ENCODE peak calls at places on chromosomes 6 and 20, in ten cellular contexts. One of them, this sample, is unnamed.
A peak's percentile ranks its signal among the peaks of the same experiment; 100 is the strongest.

GRCh38 chr20:51860015-51860882 is 57.9 kb upstream of the SALL4 start:
- DNase-seq in OCI-LY7: no peak
- DNase-seq in AG04450: peak; percentile 1
- DNase-seq in A549: no peak
- DNase-seq in gastrocnemius medialis: no peak
- DNase-seq in body of pancreas: no peak
- DNase-seq in dorsolateral prefrontal cortex: no peak
- DNase-seq in PC-9: no peak
- DNase-seq in CD8-positive, alpha-beta T cell: no peak
- DNase-seq in IMR-90: peak; percentile 47
- DNase-seq in this sample: no peak

GRCh38 chr20:822651-823325 is 10.7 kb upstream of the FAM110A start:
- DNase-seq in OCI-LY7: no peak
- DNase-seq in AG04450: no peak
- DNase-seq in A549: no peak
- DNase-seq in gastrocnemius medialis: no peak
- DNase-seq in body of pancreas: no peak
- DNase-seq in dorsolateral prefrontal cortex: no peak
- DNase-seq in PC-9: no peak
- DNase-seq in CD8-positive, alpha-beta T cell: no peak
- DNase-seq in IMR-90: no peak
- DNase-seq in this sample: no peak

GRCh38 chr6:106908386-106908840 is 66.1 kb downstream of the CD24 start:
- DNase-seq in OCI-LY7: no peak
- DNase-seq in AG04450: no peak
- DNase-seq in A549: no peak
- DNase-seq in gastrocnemius medialis: no peak
- DNase-seq in body of pancreas: no peak
- DNase-seq in dorsolateral prefrontal cortex: no peak
- DNase-seq in PC-9: peak; percentile 20
- DNase-seq in CD8-positive, alpha-beta T cell: no peak
- DNase-seq in IMR-90: no peak
- DNase-seq in this sample: no peak

GRCh38 chr6:113719545-113719944 is 137.6 kb upstream of the MARCKS start:
- DNase-seq in OCI-LY7: no peak
- DNase-seq in AG04450: no peak
- DNase-seq in A549: peak; percentile 10
- DNase-seq in gastrocnemius medialis: no peak
- DNase-seq in body of pancreas: no peak
- DNase-seq in dorsolateral prefrontal cortex: no peak
- DNase-seq in PC-9: no peak
- DNase-seq in CD8-positive, alpha-beta T cell: no peak
- DNase-seq in IMR-90: peak; percentile 84
- DNase-seq in this sample: no peak

GRCh38 chr6:165987483-165988305 is 180.0 kb downstream of the TBXT start:
- DNase-seq in OCI-LY7: no peak
- DNase-seq in AG04450: peak; percentile 85
- DNase-seq in A549: peak; percentile 89
- DNase-seq in gastrocnemius medialis: peak; percentile 41
- DNase-seq in body of pancreas: peak; percentile 55
- DNase-seq in dorsolateral prefrontal cortex: peak; percentile 91
- DNase-seq in PC-9: no peak
- DNase-seq in CD8-positive, alpha-beta T cell: no peak
- DNase-seq in IMR-90: peak; percentile 98
- DNase-seq in this sample: peak; percentile 78

GRCh38 chr6:34959221-34959620 is 70.2 kb downstream of the ANKS1A start:
- DNase-seq in OCI-LY7: no peak
- DNase-seq in AG04450: no peak
- DNase-seq in A549: no peak
- DNase-seq in gastrocnemius medialis: no peak
- DNase-seq in body of pancreas: no peak
- DNase-seq in dorsolateral prefrontal cortex: no peak
- DNase-seq in PC-9: no peak
- DNase-seq in CD8-positive, alpha-beta T cell: no peak
- DNase-seq in IMR-90: no peak
- DNase-seq in this sample: no peak

GRCh38 chr6:34549804-34550202 is 6.3 kb downstream of the SPDEF start:
- DNase-seq in OCI-LY7: no peak
- DNase-seq in AG04450: no peak
- DNase-seq in A549: no peak
- DNase-seq in gastrocnemius medialis: no peak
- DNase-seq in body of pancreas: no peak
- DNase-seq in dorsolateral prefrontal cortex: no peak
- DNase-seq in PC-9: no peak
- DNase-seq in CD8-positive, alpha-beta T cell: no peak
- DNase-seq in IMR-90: no peak
- DNase-seq in this sample: no peak

GRCh38 chr20:40848530-40848929 is 159.5 kb upstream of the MAFB start:
- DNase-seq in OCI-LY7: no peak
- DNase-seq in AG04450: no peak
- DNase-seq in A549: no peak
- DNase-seq in gastrocnemius medialis: no peak
- DNase-seq in body of pancreas: no peak
- DNase-seq in dorsolateral prefrontal cortex: no peak
- DNase-seq in PC-9: no peak
- DNase-seq in CD8-positive, alpha-beta T cell: no peak
- DNase-seq in IMR-90: no peak
- DNase-seq in this sample: no peak

GRCh38 chr6:109478848-109479624 is 4.0 kb downstream of the ZBTB24 start:
- DNase-seq in OCI-LY7: no peak
- DNase-seq in AG04450: no peak
- DNase-seq in A549: no peak
- DNase-seq in gastrocnemius medialis: no peak
- DNase-seq in body of pancreas: no peak
- DNase-seq in dorsolateral prefrontal cortex: no peak
- DNase-seq in PC-9: no peak
- DNase-seq in CD8-positive, alpha-beta T cell: no peak
- DNase-seq in IMR-90: no peak
- DNase-seq in this sample: no peak

GRCh38 chr20:37131486-37131885 is 35.7 kb upstream of the RBL1 start:
- DNase-seq in OCI-LY7: no peak
- DNase-seq in AG04450: no peak
- DNase-seq in A549: no peak
- DNase-seq in gastrocnemius medialis: no peak
- DNase-seq in body of pancreas: no peak
- DNase-seq in dorsolateral prefrontal cortex: no peak
- DNase-seq in PC-9: no peak
- DNase-seq in CD8-positive, alpha-beta T cell: no peak
- DNase-seq in IMR-90: no peak
- DNase-seq in this sample: no peak

GRCh38 chr6:72798196-72798595 is 176.3 kb downstream of the KCNQ5 start:
- DNase-seq in OCI-LY7: no peak
- DNase-seq in AG04450: no peak
- DNase-seq in A549: no peak
- DNase-seq in gastrocnemius medialis: no peak
- DNase-seq in body of pancreas: no peak
- DNase-seq in dorsolateral prefrontal cortex: no peak
- DNase-seq in PC-9: no peak
- DNase-seq in CD8-positive, alpha-beta T cell: no peak
- DNase-seq in IMR-90: peak; percentile 79
- DNase-seq in this sample: no peak

GRCh38 chr20:61514018-61514755 is 262.1 kb downstream of the CDH4 start:
- DNase-seq in OCI-LY7: no peak
- DNase-seq in AG04450: no peak
- DNase-seq in A549: no peak
- DNase-seq in gastrocnemius medialis: no peak
- DNase-seq in body of pancreas: no peak
- DNase-seq in dorsolateral prefrontal cortex: no peak
- DNase-seq in PC-9: no peak
- DNase-seq in CD8-positive, alpha-beta T cell: no peak
- DNase-seq in IMR-90: no peak
- DNase-seq in this sample: no peak

GRCh38 chr20:13788167-13788834 is 3.5 kb downstream of the NDUFAF5 start:
- DNase-seq in OCI-LY7: peak; percentile 67
- DNase-seq in AG04450: no peak
- DNase-seq in A549: peak; percentile 83
- DNase-seq in gastrocnemius medialis: peak; percentile 18
- DNase-seq in body of pancreas: peak; percentile 61
- DNase-seq in dorsolateral prefrontal cortex: peak; percentile 50
- DNase-seq in PC-9: peak; percentile 34
- DNase-seq in CD8-positive, alpha-beta T cell: peak; percentile 5
- DNase-seq in IMR-90: peak; percentile 69
- DNase-seq in this sample: no peak

GRCh38 chr6:978937-979685 is 286.2 kb upstream of the EXOC2 start:
- DNase-seq in OCI-LY7: no peak
- DNase-seq in AG04450: no peak
- DNase-seq in A549: no peak
- DNase-seq in gastrocnemius medialis: no peak
- DNase-seq in body of pancreas: no peak
- DNase-seq in dorsolateral prefrontal cortex: no peak
- DNase-seq in PC-9: no peak
- DNase-seq in CD8-positive, alpha-beta T cell: no peak
- DNase-seq in IMR-90: peak; percentile 2
- DNase-seq in this sample: no peak

GRCh38 chr6:95280690-95281273 is 296.6 kb upstream of the MANEA start:
- DNase-seq in OCI-LY7: peak; percentile 10
- DNase-seq in AG04450: no peak
- DNase-seq in A549: no peak
- DNase-seq in gastrocnemius medialis: no peak
- DNase-seq in body of pancreas: no peak
- DNase-seq in dorsolateral prefrontal cortex: no peak
- DNase-seq in PC-9: no peak
- DNase-seq in CD8-positive, alpha-beta T cell: no peak
- DNase-seq in IMR-90: peak; percentile 36
- DNase-seq in this sample: no peak

GRCh38 chr6:116376149-116376548 is 5.4 kb downstream of the DSE start:
- DNase-seq in OCI-LY7: no peak
- DNase-seq in AG04450: no peak
- DNase-seq in A549: no peak
- DNase-seq in gastrocnemius medialis: no peak
- DNase-seq in body of pancreas: no peak
- DNase-seq in dorsolateral prefrontal cortex: no peak
- DNase-seq in PC-9: no peak
- DNase-seq in CD8-positive, alpha-beta T cell: no peak
- DNase-seq in IMR-90: no peak
- DNase-seq in this sample: no peak

GRCh38 chr6:36724514-36725385 is 27.1 kb downstream of the RAB44 start:
- DNase-seq in OCI-LY7: peak; percentile 64
- DNase-seq in AG04450: peak; percentile 23
- DNase-seq in A549: peak; percentile 72
- DNase-seq in gastrocnemius medialis: peak; percentile 67
- DNase-seq in body of pancreas: peak; percentile 92
- DNase-seq in dorsolateral prefrontal cortex: no peak
- DNase-seq in PC-9: peak; percentile 67
- DNase-seq in CD8-positive, alpha-beta T cell: no peak
- DNase-seq in IMR-90: peak; percentile 65
- DNase-seq in this sample: peak; percentile 66

DNA sequence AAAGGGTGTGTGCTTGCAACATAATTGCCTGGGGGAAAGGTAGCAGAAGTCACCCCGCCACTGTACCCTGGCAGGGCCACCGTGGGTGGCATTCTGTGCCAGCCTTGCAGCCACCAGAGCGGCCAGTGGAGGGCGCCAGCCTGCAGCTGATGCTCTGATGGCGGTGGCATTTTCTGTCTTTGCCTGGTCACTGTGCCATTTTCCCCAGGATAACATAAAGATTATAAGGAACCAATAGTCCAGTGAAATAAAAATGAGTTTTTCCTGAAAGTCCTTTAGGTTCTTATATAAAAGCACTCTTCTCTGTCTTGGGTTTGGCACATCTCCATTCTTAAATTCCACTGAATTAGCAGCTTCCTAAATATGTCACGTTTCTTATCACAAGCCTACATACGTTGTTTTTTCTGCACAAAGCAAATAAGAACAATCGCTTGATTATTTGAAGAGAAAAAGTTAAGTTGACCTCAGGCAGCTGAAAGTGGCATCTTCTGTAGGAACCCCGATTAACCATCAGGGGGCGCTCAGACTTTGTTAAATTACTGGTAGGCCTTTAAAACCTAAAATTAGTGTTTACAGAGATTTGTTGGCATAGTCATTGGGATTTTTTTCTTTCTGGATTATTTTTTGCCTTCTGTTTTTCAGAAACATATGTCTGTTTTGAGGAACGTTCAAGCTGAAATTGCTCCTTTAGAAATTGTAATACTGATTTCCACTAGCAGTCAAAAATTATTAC is 67.3 kb upstream of the XRN2 start:
- DNase-seq in OCI-LY7: peak; percentile 71
- DNase-seq in AG04450: peak; percentile 32
- DNase-seq in A549: peak; percentile 50
- DNase-seq in gastrocnemius medialis: peak; percentile 25
- DNase-seq in body of pancreas: peak; percentile 63
- DNase-seq in dorsolateral prefrontal cortex: peak; percentile 84
- DNase-seq in PC-9: peak; percentile 72
- DNase-seq in CD8-positive, alpha-beta T cell: peak; percentile 18
- DNase-seq in IMR-90: peak; percentile 66
- DNase-seq in this sample: peak; percentile 37
- H3K4me3 ChIP-seq in OCI-LY7: no peak overlapping the region
- H3K4me3 ChIP-seq in AG04450: no peak overlapping the region
- H3K4me3 ChIP-seq in A549: no peak overlapping the region
- H3K4me3 ChIP-seq in gastrocnemius medialis: no peak overlapping the region
- H3K4me3 ChIP-seq in body of pancreas: no peak overlapping the region
- H3K4me3 ChIP-seq in dorsolateral prefrontal cortex: peak overlapping the region; percentile 23
- H3K4me3 ChIP-seq in PC-9: no peak overlapping the region
- H3K4me3 ChIP-seq in CD8-positive, alpha-beta T cell: no peak overlapping the region
- H3K4me3 ChIP-seq in IMR-90: no peak overlapping the region
- H3K4me3 ChIP-seq in this sample: no peak overlapping the region

DNA sequence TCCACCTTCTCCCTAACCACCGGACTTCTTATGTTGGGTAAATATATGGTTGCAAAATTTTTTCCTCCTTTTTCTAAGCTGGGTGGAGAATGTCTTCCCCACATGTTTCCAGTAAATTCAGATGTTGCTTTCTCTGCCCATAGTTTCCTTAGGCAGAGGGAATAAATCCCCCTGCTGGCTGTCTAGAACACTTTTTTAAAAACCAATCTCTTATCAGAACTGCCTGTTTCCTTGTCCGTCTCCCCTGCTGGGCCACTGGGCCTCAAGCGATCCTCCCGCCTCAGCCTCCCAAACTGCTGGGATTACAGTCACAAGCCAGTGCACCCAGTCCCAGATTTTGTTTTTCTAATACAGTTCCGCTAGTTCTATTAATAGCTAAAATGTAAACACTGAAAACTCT is 9.9 kb upstream of the WFDC2 start:
- DNase-seq in OCI-LY7: no peak
- DNase-seq in AG04450: no peak
- DNase-seq in A549: peak; percentile 33
- DNase-seq in gastrocnemius medialis: no peak
- DNase-seq in body of pancreas: no peak
- DNase-seq in dorsolateral prefrontal cortex: no peak
- DNase-seq in PC-9: no peak
- DNase-seq in CD8-positive, alpha-beta T cell: no peak
- DNase-seq in IMR-90: peak; percentile 3
- DNase-seq in this sample: no peak
- TF ChIP-seq CTCF in OCI-LY7: peak; percentile 57
- TF ChIP-seq CTCF in AG04450: peak; percentile 38
- TF ChIP-seq CTCF in A549: no peak
- TF ChIP-seq CTCF in gastrocnemius medialis: no peak
- TF ChIP-seq CTCF in body of pancreas: no peak
- TF ChIP-seq CTCF in dorsolateral prefrontal cortex: no peak
- TF ChIP-seq CTCF in PC-9: peak; percentile 53
- TF ChIP-seq CTCF in CD8-positive, alpha-beta T cell: no peak
- TF ChIP-seq CTCF in IMR-90: no peak
- TF ChIP-seq CTCF in this sample: no peak

GRCh38 chr20:22567944-22568871 is 16.2 kb downstream of the FOXA2 start:
- DNase-seq in OCI-LY7: no peak
- DNase-seq in AG04450: no peak
- DNase-seq in A549: no peak
- DNase-seq in gastrocnemius medialis: no peak
- DNase-seq in body of pancreas: peak; percentile 69
- DNase-seq in dorsolateral prefrontal cortex: no peak
- DNase-seq in PC-9: no peak
- DNase-seq in CD8-positive, alpha-beta T cell: no peak
- DNase-seq in IMR-90: no peak
- DNase-seq in this sample: no peak
- H3K27ac ChIP-seq in OCI-LY7: no peak overlapping the region
- H3K27ac ChIP-seq in AG04450: no peak overlapping the region
- H3K27ac ChIP-seq in A549: peak overlapping the region; percentile 38
- H3K27ac ChIP-seq in gastrocnemius medialis: no peak overlapping the region
- H3K27ac ChIP-seq in body of pancreas: peak overlapping the region; percentile 99
- H3K27ac ChIP-seq in dorsolateral prefrontal cortex: no peak overlapping the region
- H3K27ac ChIP-seq in PC-9: no peak overlapping the region
- H3K27ac ChIP-seq in CD8-positive, alpha-beta T cell: no peak overlapping the region
- H3K27ac ChIP-seq in IMR-90: no peak overlapping the region
- H3K27ac ChIP-seq in this sample: no peak overlapping the region

GRCh38 chr20:33674294-33675126 is at the start of gene NECAB3:
- DNase-seq in OCI-LY7: peak; percentile 79
- DNase-seq in AG04450: no peak
- DNase-seq in A549: peak; percentile 75
- DNase-seq in gastrocnemius medialis: peak; percentile 85
- DNase-seq in body of pancreas: peak; percentile 86
- DNase-seq in dorsolateral prefrontal cortex: peak; percentile 84
- DNase-seq in PC-9: peak; percentile 90
- DNase-seq in CD8-positive, alpha-beta T cell: no peak
- DNase-seq in IMR-90: peak; percentile 59
- DNase-seq in this sample: peak; percentile 87
- H3K4me3 ChIP-seq in OCI-LY7: peak within 1 kb of the TSS; percentile 84
- H3K4me3 ChIP-seq in AG04450: peak within 1 kb of the TSS; percentile 69
- H3K4me3 ChIP-seq in A549: peak within 1 kb of the TSS; percentile 61
- H3K4me3 ChIP-seq in gastrocnemius medialis: peak within 1 kb of the TSS; percentile 78
- H3K4me3 ChIP-seq in body of pancreas: peak within 1 kb of the TSS; percentile 35
- H3K4me3 ChIP-seq in dorsolateral prefrontal cortex: peak within 1 kb of the TSS; percentile 84
- H3K4me3 ChIP-seq in PC-9: peak within 1 kb of the TSS; percentile 96
- H3K4me3 ChIP-seq in CD8-positive, alpha-beta T cell: peak within 1 kb of the TSS; percentile 45
- H3K4me3 ChIP-seq in IMR-90: peak within 1 kb of the TSS; percentile 94
- H3K4me3 ChIP-seq in this sample: peak within 1 kb of the TSS; percentile 92